ENCODE peak calls at places on chromosomes 13 and 19, in seven cellular contexts. One of them, this sample, is unnamed.

GRCh38 chr19:7916137-7916907 is 1.7 kb downstream of the TGFBR3L start:
- DNase-seq in suprapubic skin: peak
- DNase-seq in breast epithelium: no peak
- DNase-seq in upper lobe of left lung: peak
- DNase-seq in endothelial cell of umbilical vein: no peak
- DNase-seq in stomach: peak
- DNase-seq in HepG2: no peak
- DNase-seq in this sample: peak

GRCh38 chr19:4343056-4343844 is at the start of gene MPND:
- DNase-seq in HepG2: peak
- DNase-seq in suprapubic skin: peak
- DNase-seq in breast epithelium: peak
- DNase-seq in stomach: peak
- DNase-seq in endothelial cell of umbilical vein: peak
- DNase-seq in upper lobe of left lung: peak
- DNase-seq in this sample: peak

GRCh38 chr13:112525306-112525945 is 62.5 kb downstream of the TUBGCP3 start:
- DNase-seq in endothelial cell of umbilical vein: peak
- DNase-seq in stomach: no peak
- DNase-seq in breast epithelium: no peak
- DNase-seq in HepG2: no peak
- DNase-seq in upper lobe of left lung: no peak
- DNase-seq in suprapubic skin: no peak
- DNase-seq in this sample: no peak

GRCh38 chr19:30450101-30450500 is 77.9 kb downstream of the ZNF536 start:
- DNase-seq in upper lobe of left lung: no peak
- DNase-seq in suprapubic skin: no peak
- DNase-seq in HepG2: no peak
- DNase-seq in stomach: no peak
- DNase-seq in endothelial cell of umbilical vein: no peak
- DNase-seq in breast epithelium: no peak
- DNase-seq in this sample: peak

GRCh38 chr19:35913589-35913988 is 5.5 kb upstream of the TYROBP start:
- DNase-seq in suprapubic skin: no peak
- DNase-seq in HepG2: no peak
- DNase-seq in breast epithelium: no peak
- DNase-seq in upper lobe of left lung: no peak
- DNase-seq in stomach: no peak
- DNase-seq in endothelial cell of umbilical vein: no peak
- DNase-seq in this sample: no peak

GRCh38 chr13:26377038-26377437 is 123.1 kb downstream of the CDK8 start:
- DNase-seq in HepG2: peak
- DNase-seq in upper lobe of left lung: no peak
- DNase-seq in suprapubic skin: no peak
- DNase-seq in stomach: no peak
- DNase-seq in breast epithelium: no peak
- DNase-seq in endothelial cell of umbilical vein: peak
- DNase-seq in this sample: no peak

GRCh38 chr13:42064966-42065365 is 16.5 kb downstream of the DGKH start:
- DNase-seq in upper lobe of left lung: no peak
- DNase-seq in endothelial cell of umbilical vein: no peak
- DNase-seq in stomach: no peak
- DNase-seq in suprapubic skin: no peak
- DNase-seq in breast epithelium: no peak
- DNase-seq in HepG2: no peak
- DNase-seq in this sample: no peak

GRCh38 chr19:50314724-50315700 is 14.2 kb downstream of the KCNC3 start:
- DNase-seq in stomach: no peak
- DNase-seq in suprapubic skin: peak
- DNase-seq in breast epithelium: no peak
- DNase-seq in endothelial cell of umbilical vein: no peak
- DNase-seq in upper lobe of left lung: peak
- DNase-seq in HepG2: no peak
- DNase-seq in this sample: no peak

GRCh38 chr13:23799945-23800344 is 89.3 kb downstream of the MIPEP start:
- DNase-seq in breast epithelium: no peak
- DNase-seq in endothelial cell of umbilical vein: no peak
- DNase-seq in upper lobe of left lung: no peak
- DNase-seq in stomach: no peak
- DNase-seq in suprapubic skin: no peak
- DNase-seq in HepG2: no peak
- DNase-seq in this sample: no peak

GRCh38 chr13:109211616-109212015 is 574.8 kb downstream of the IRS2 start:
- DNase-seq in breast epithelium: no peak
- DNase-seq in suprapubic skin: no peak
- DNase-seq in stomach: no peak
- DNase-seq in upper lobe of left lung: no peak
- DNase-seq in endothelial cell of umbilical vein: no peak
- DNase-seq in HepG2: no peak
- DNase-seq in this sample: no peak

GRCh38 chr13:98474761-98475160 is 102.1 kb downstream of the STK24 start:
- DNase-seq in suprapubic skin: peak
- DNase-seq in HepG2: no peak
- DNase-seq in endothelial cell of umbilical vein: no peak
- DNase-seq in stomach: no peak
- DNase-seq in breast epithelium: no peak
- DNase-seq in upper lobe of left lung: peak
- DNase-seq in this sample: no peak
- H3K27ac ChIP-seq in suprapubic skin: no peak
- H3K27ac ChIP-seq in HepG2: no peak
- H3K27ac ChIP-seq in endothelial cell of umbilical vein: no peak
- H3K27ac ChIP-seq in stomach: no peak
- H3K27ac ChIP-seq in breast epithelium: no peak
- H3K27ac ChIP-seq in upper lobe of left lung: no peak
- H3K27ac ChIP-seq in this sample: no peak

GRCh38 chr19:34180273-34180672 is 8.0 kb downstream of the LSM14A start:
- DNase-seq in HepG2: no peak
- DNase-seq in breast epithelium: no peak
- DNase-seq in stomach: no peak
- DNase-seq in endothelial cell of umbilical vein: no peak
- DNase-seq in suprapubic skin: no peak
- DNase-seq in upper lobe of left lung: no peak
- DNase-seq in this sample: no peak
- TF ChIP-seq POLR2AphosphoS5 in HepG2: no peak
- TF ChIP-seq POLR2AphosphoS5 in breast epithelium: no peak
- TF ChIP-seq POLR2AphosphoS5 in stomach: no peak
- TF ChIP-seq POLR2AphosphoS5 in endothelial cell of umbilical vein: no peak
- TF ChIP-seq POLR2AphosphoS5 in suprapubic skin: no peak
- TF ChIP-seq POLR2AphosphoS5 in upper lobe of left lung: no peak
- TF ChIP-seq POLR2AphosphoS5 in this sample: no peak

DNA sequence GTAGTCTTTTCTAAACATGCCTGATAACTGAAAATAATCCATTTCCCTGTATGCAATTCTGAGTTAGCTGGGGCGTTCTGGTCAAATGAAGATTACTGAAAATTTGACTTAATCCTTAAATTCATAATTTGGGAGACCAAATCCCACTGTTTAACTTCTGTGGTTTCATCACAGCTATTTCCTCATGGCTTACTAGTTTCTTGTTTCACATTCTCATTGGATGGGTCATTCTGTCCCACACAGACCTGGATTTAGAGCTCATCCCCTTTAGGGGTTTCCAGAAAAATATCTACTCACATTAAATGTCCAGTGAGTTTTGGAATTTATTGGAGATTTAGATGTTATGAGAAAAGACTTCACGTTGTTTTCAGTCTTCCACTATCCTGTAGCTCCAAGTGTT is 709.3 kb upstream of the KLHL1 start:
- DNase-seq in endothelial cell of umbilical vein: no peak
- DNase-seq in HepG2: no peak
- DNase-seq in suprapubic skin: no peak
- DNase-seq in stomach: no peak
- DNase-seq in upper lobe of left lung: no peak
- DNase-seq in breast epithelium: no peak
- DNase-seq in this sample: no peak
- TF ChIP-seq POLR2A in endothelial cell of umbilical vein: no peak
- TF ChIP-seq POLR2A in HepG2: no peak
- TF ChIP-seq POLR2A in suprapubic skin: no peak
- TF ChIP-seq POLR2A in stomach: no peak
- TF ChIP-seq POLR2A in upper lobe of left lung: no peak
- TF ChIP-seq POLR2A in breast epithelium: no peak
- TF ChIP-seq POLR2A in this sample: no peak

GRCh38 chr19:2061093-2061935 is 10.3 kb upstream of the MKNK2 start:
- DNase-seq in upper lobe of left lung: peak
- DNase-seq in breast epithelium: peak
- DNase-seq in endothelial cell of umbilical vein: peak
- DNase-seq in HepG2: peak
- DNase-seq in suprapubic skin: peak
- DNase-seq in stomach: peak
- DNase-seq in this sample: peak

GRCh38 chr19:2059422-2060201 is 8.6 kb upstream of the MKNK2 start:
- DNase-seq in suprapubic skin: peak
- DNase-seq in stomach: peak
- DNase-seq in breast epithelium: peak
- DNase-seq in endothelial cell of umbilical vein: no peak
- DNase-seq in HepG2: peak
- DNase-seq in upper lobe of left lung: peak
- DNase-seq in this sample: peak

GRCh38 chr19:2056810-2057192 is 5.8 kb upstream of the MKNK2 start:
- DNase-seq in suprapubic skin: peak
- DNase-seq in endothelial cell of umbilical vein: no peak
- DNase-seq in stomach: no peak
- DNase-seq in upper lobe of left lung: no peak
- DNase-seq in breast epithelium: no peak
- DNase-seq in HepG2: no peak
- DNase-seq in this sample: no peak

GRCh38 chr19:2057484-2058469 is 6.7 kb upstream of the MKNK2 start:
- DNase-seq in breast epithelium: no peak
- DNase-seq in upper lobe of left lung: peak
- DNase-seq in stomach: no peak
- DNase-seq in HepG2: no peak
- DNase-seq in endothelial cell of umbilical vein: no peak
- DNase-seq in suprapubic skin: peak
- DNase-seq in this sample: peak

DNA sequence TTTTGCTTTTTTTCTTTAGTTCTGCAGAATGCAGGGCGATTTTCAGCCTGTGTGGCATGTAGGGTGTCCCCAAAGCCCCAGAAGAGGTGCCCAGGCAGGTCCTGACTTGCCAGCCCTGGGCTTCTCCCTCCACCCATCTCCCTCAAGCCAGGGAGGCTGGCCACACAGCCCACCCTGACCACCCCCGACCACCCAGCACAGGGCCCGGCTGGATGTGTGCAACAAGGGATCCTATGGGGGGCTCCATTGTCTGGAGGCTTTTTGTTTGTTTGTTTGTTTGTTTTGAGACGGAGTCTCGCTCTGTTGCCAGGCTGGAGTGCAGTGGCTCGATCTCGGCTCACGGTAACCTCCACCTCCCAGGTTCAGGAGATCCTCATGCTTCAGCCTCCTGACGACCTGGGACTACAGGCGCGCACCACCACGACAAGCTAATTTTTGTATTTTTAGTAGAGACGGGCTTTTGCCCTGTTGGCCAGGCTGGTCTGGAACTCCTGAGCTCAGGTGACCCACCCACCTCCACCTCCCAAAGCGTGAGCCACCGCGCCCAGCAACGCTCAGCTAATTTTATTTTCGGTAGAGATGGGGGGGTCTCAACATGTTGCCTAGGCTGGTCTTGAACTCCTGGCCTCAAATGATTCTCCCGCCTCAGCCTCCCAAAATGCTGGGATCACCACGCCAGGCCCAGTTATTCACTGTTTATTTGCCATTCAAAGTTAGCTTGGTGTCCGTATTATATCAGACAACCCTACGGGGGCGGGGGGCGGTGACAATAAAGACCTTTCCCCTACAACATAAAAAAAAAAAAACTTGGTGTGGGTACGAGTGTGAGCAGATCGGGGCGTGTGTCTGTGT is 7.8 kb upstream of the MKNK2 start:
- DNase-seq in suprapubic skin: peak
- DNase-seq in breast epithelium: no peak
- DNase-seq in HepG2: no peak
- DNase-seq in endothelial cell of umbilical vein: no peak
- DNase-seq in upper lobe of left lung: no peak
- DNase-seq in stomach: no peak
- DNase-seq in this sample: peak
- H3K27ac ChIP-seq in suprapubic skin: peak
- H3K27ac ChIP-seq in breast epithelium: peak
- H3K27ac ChIP-seq in HepG2: peak
- H3K27ac ChIP-seq in endothelial cell of umbilical vein: no peak
- H3K27ac ChIP-seq in upper lobe of left lung: peak
- H3K27ac ChIP-seq in stomach: peak
- H3K27ac ChIP-seq in this sample: peak

DNA sequence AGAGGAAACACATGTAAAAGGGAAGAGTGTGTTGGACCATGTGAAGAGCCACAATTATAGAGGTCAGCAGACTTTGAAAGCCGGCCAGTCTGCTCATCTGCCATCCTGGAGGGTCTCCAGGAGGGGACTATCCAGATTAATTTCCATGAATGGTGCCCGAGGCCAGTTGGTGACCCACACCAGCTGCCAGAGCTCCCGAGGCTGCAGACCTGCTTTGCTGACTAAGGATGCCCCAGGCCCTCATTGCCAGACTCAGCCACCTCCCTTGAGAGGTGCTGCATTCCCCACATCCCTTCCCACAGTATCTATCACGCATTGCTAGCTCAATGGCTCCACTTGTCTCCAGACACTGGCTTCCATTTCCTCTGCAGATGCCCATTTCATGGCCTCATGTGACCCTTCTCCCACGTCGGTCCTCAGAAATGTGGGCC is 110.3 kb downstream of the NALCN start:
- DNase-seq in stomach: no peak
- DNase-seq in HepG2: no peak
- DNase-seq in upper lobe of left lung: no peak
- DNase-seq in suprapubic skin: no peak
- DNase-seq in breast epithelium: no peak
- DNase-seq in endothelial cell of umbilical vein: no peak
- DNase-seq in this sample: no peak
- TF ChIP-seq POLR2AphosphoS5 in stomach: no peak
- TF ChIP-seq POLR2AphosphoS5 in HepG2: no peak
- TF ChIP-seq POLR2AphosphoS5 in upper lobe of left lung: no peak
- TF ChIP-seq POLR2AphosphoS5 in suprapubic skin: no peak
- TF ChIP-seq POLR2AphosphoS5 in breast epithelium: no peak
- TF ChIP-seq POLR2AphosphoS5 in endothelial cell of umbilical vein: no peak
- TF ChIP-seq POLR2AphosphoS5 in this sample: no peak